ENCODE peak calls at places on chromosomes 2 and 18, in four cellular contexts. One of them, this sample, is unnamed. For H3K27me3, the result is how much of the 10 kb centered on the place peaks cover.

GRCh38 chr2:19356545-19357382 is 1.7 kb downstream of the OSR1 start:
- DNase-seq in CD4-positive, alpha-beta memory T cell: no peak
- DNase-seq in IMR-90: peak
- DNase-seq in colonic mucosa: no peak
- DNase-seq in this sample: no peak

GRCh38 chr2:97951155-97951670 is 44.5 kb downstream of the TMEM131 start:
- DNase-seq in IMR-90: peak
- DNase-seq in CD4-positive, alpha-beta memory T cell: no peak
- DNase-seq in colonic mucosa: no peak
- DNase-seq in this sample: no peak

GRCh38 chr2:26244479-26245230 is at the start of the genes HADHA and HADHB:
- DNase-seq in CD4-positive, alpha-beta memory T cell: peak
- DNase-seq in IMR-90: peak
- DNase-seq in colonic mucosa: peak
- DNase-seq in this sample: peak

GRCh38 chr2:113694438-113694837 is 62.0 kb downstream of the SLC35F5 start:
- DNase-seq in colonic mucosa: no peak
- DNase-seq in CD4-positive, alpha-beta memory T cell: no peak
- DNase-seq in IMR-90: no peak
- DNase-seq in this sample: no peak

GRCh38 chr18:36419188-36419912 is 121.8 kb downstream of the FHOD3 start:
- DNase-seq in CD4-positive, alpha-beta memory T cell: no peak
- DNase-seq in colonic mucosa: no peak
- DNase-seq in IMR-90: peak
- DNase-seq in this sample: no peak

GRCh38 chr2:190561091-190561490 is 26.6 kb upstream of the NEMP2 start:
- DNase-seq in colonic mucosa: no peak
- DNase-seq in CD4-positive, alpha-beta memory T cell: no peak
- DNase-seq in IMR-90: no peak
- DNase-seq in this sample: peak

GRCh38 chr2:128513416-128514283 is 195.0 kb upstream of the HS6ST1 start:
- DNase-seq in CD4-positive, alpha-beta memory T cell: no peak
- DNase-seq in colonic mucosa: no peak
- DNase-seq in IMR-90: no peak
- DNase-seq in this sample: no peak

GRCh38 chr2:235394278-235394828 is 99.5 kb upstream of the AGAP1 start:
- DNase-seq in colonic mucosa: no peak
- DNase-seq in CD4-positive, alpha-beta memory T cell: no peak
- DNase-seq in IMR-90: peak
- DNase-seq in this sample: no peak

DNA sequence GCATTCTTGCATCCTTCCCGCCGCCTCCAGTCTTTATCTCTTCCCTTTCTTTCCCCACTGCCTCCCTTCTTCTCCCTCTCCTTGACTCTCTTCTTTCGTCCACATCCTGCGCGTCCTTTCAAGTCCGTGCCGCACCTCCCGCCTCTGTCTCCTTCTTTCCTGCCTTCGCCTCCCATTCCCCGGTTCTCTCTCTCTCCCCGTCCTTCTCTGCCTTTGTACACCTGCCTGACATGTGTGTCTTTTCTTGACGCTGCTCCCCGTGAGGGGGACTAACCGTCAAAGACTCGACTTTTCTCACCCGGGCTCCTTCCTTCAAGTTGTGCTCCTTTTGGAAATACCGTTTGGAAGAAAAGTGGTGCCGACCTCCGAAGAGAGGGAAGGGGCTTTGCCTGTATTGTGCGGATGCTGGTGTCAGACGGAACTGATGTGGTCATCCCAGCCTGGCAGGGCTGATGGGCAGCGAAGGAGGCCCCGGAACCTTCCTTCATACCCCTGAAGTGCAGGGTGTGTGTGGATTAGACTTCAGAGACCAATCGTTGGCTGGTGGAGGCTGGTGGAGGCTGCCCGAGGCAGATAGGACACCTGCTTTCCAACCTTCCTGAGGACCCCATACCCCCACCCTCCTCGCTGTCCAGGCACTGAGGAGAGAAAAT is 898 bp downstream of the TMEM178A start:
- DNase-seq in CD4-positive, alpha-beta memory T cell: no peak
- DNase-seq in colonic mucosa: no peak
- DNase-seq in IMR-90: no peak
- DNase-seq in this sample: no peak
- H3K27me3 ChIP-seq in CD4-positive, alpha-beta memory T cell: under half
- H3K27me3 ChIP-seq in colonic mucosa: under half
- H3K27me3 ChIP-seq in IMR-90: half or more
- H3K27me3 ChIP-seq in this sample: under half

DNA sequence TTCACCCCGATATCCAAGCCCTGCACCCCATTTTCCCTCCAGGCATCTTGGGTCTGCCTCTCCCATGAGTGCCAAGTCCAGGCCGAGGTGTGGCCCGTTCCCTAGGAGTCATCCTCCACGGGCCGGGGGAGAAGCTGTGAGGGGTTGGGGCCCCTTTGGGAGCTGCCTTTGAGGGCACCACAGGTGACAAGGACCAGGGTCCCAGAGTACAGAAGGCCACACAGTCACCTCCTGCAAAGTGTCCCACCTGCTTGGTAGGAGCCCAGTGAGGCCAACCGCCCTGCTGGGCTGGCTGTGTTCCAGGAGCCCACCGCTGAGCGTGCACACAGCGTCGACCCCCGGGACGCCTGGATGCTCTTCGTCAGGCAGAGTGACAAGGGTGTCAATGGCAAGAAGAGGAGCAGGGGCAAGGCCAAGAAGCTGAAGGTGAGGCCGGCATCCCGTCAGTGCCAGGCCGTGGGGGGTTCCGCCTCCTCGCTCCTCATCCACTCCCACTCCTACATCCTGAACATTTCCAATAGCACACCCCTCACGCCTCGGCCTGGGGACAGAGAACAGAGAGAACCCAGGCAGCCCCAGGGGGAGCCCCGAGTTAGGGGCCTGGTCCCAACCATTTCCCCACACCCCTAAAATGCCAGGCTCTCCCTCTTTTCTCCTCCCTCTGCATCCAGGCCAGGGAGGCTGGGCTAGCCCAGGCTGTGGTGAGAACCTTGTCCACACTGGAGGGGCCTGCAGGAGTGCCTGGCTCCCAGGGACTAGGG is 2.7 kb downstream of the ERFE start:
- DNase-seq in CD4-positive, alpha-beta memory T cell: no peak
- DNase-seq in IMR-90: no peak
- DNase-seq in colonic mucosa: no peak
- DNase-seq in this sample: no peak
- H3K27me3 ChIP-seq in CD4-positive, alpha-beta memory T cell: under half
- H3K27me3 ChIP-seq in IMR-90: under half
- H3K27me3 ChIP-seq in colonic mucosa: under half
- H3K27me3 ChIP-seq in this sample: under half

DNA sequence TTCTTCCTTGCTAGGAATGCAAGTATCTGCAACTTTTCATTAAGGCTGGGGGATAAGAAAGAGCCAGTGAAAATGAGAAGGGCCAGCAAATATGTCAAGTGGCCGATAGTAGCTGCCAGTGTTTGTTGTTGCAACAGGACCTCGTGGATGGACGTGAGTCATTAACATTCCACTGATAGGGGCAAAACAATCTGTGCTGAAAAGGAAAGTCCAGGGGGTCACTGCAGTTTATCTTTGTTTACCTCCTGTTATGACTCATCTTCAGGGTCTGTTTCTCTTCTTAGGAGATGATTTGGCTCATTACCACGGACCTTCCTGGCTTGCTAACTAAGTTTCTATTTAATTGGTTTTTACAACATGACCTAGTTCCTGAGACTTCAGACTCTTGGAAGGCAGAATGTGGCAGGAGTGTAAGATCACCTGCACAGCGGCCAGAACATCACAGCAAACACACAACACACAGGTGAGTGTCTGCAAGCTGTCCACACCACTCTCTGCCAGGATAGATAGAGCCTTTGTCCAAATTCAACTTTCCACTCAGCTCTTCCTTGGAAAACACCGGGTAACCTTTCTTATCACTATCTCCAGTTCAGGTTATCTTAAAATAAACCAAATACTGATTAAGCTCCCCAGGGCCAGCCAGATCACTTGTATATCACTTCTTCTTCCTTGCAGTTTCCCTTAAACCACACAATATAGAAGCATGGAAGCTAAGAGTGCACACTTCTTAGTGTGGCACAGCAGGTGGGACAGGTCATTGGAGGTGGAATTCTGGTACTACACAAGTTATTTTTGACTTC is 157.5 kb upstream of the LMAN1 start:
- DNase-seq in colonic mucosa: no peak
- DNase-seq in IMR-90: peak
- DNase-seq in CD4-positive, alpha-beta memory T cell: no peak
- DNase-seq in this sample: peak
- H3K27me3 ChIP-seq in colonic mucosa: under half
- H3K27me3 ChIP-seq in IMR-90: under half
- H3K27me3 ChIP-seq in CD4-positive, alpha-beta memory T cell: under half
- H3K27me3 ChIP-seq in this sample: under half

DNA sequence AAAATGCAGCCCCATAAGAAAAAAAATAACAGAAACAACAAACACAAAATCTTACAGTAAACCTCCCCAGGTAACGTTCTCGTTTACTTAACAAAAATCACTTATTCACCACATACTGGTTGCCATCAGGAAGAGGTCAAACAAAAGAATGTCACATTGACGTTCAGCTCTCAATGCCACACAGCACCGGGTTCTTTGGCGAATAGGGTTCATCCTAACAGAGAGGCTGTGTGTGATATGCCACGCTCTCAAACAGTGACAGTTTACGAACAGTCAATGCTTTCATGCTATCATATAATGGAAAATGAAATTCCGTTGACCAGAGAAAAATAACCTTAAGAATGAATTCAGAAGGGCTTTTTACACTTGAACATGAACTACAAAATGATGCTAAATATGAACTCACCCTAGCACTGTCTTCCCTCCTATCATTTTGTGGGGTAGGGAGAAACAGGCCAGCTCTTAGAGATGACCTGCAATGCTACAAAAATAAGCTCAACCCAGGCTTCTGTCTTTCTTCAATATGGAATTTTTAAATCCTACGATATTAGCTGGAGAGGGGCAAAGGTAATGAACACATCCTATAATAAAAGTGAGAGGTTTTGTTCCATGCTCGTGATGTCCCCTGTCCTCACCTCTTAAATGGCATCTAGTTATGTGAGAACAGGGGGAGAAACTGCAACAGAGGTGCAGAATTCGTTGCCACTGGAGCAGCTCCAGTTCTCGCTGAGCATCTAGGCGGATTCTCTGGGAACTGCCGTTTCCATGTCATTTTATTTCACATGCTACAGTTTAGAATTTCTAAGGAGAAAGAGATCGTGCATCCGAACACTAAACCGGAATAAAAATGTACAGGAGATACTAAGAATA is 1.8 kb downstream of the TMEM163 start:
- DNase-seq in colonic mucosa: no peak
- DNase-seq in CD4-positive, alpha-beta memory T cell: no peak
- DNase-seq in IMR-90: no peak
- DNase-seq in this sample: no peak
- H3K27me3 ChIP-seq in colonic mucosa: under half
- H3K27me3 ChIP-seq in CD4-positive, alpha-beta memory T cell: under half
- H3K27me3 ChIP-seq in IMR-90: half or more
- H3K27me3 ChIP-seq in this sample: under half

GRCh38 chr18:44698518-44698917 is 17.8 kb downstream of the SETBP1 start:
- DNase-seq in IMR-90: no peak
- DNase-seq in colonic mucosa: no peak
- DNase-seq in CD4-positive, alpha-beta memory T cell: no peak
- DNase-seq in this sample: no peak
- H3K27me3 ChIP-seq in IMR-90: under half
- H3K27me3 ChIP-seq in colonic mucosa: under half
- H3K27me3 ChIP-seq in CD4-positive, alpha-beta memory T cell: under half
- H3K27me3 ChIP-seq in this sample: under half

DNA sequence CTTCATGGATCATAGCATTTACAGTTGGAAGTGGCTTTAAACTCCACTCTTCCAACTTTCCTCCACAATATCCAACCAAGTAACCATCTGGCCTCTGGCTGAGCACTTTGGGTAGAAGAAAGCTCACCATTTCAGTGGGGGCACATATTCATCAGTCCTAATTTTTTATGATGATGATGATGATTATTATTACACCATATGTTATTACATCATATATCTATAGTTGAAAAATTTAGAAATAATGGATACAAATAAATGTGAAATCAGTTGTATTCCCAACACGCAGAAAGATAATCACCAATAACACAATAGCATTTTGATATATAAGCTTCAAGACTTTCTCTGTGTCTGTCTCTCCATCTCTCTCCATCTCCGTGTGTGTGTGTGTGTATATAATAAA is 26.6 kb upstream of the ZCCHC2 start:
- DNase-seq in colonic mucosa: no peak
- DNase-seq in IMR-90: no peak
- DNase-seq in CD4-positive, alpha-beta memory T cell: no peak
- DNase-seq in this sample: no peak
- H3K27me3 ChIP-seq in colonic mucosa: under half
- H3K27me3 ChIP-seq in IMR-90: under half
- H3K27me3 ChIP-seq in CD4-positive, alpha-beta memory T cell: under half
- H3K27me3 ChIP-seq in this sample: under half

GRCh38 chr2:176169181-176169580 is 12.1 kb downstream of the HOXD3 start:
- DNase-seq in IMR-90: no peak
- DNase-seq in CD4-positive, alpha-beta memory T cell: no peak
- DNase-seq in colonic mucosa: no peak
- DNase-seq in this sample: no peak
- H3K27me3 ChIP-seq in IMR-90: half or more
- H3K27me3 ChIP-seq in CD4-positive, alpha-beta memory T cell: half or more
- H3K27me3 ChIP-seq in colonic mucosa: under half
- H3K27me3 ChIP-seq in this sample: under half

DNA sequence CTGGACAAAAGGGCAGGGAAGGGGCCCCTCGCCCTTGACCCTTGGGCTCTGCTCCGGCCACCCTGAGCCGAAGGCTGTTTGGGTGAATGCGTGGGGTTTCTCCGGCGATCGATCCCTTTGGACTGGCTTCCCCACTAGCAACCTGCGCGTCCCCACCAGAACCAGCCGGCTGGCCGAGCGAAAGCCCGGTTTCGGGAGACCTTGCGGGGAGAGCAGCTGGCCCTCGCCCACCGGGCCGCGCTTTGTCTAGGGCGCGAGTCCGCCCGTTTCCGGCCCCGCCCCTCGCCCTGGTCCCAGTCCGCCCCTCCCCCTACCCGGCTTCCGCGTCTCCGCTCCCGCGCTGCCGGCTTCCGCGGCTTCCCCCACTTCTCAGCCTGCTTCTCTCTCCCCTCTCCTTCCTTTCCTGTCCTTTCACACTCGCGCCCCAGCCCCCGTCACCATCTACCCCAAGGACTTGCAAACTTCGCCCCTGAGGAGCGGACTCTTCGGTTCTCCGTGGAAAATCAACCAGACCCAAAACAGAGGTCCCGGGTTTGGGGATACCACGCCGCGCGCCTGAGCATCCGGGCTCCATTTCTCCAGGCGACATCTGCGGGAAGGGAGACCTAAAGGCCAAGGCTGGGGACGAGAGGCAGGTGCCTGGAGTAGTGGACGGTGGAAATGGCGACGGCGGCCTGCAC is 48.0 kb upstream of the ATP6V1B1 start:
- DNase-seq in CD4-positive, alpha-beta memory T cell: no peak
- DNase-seq in IMR-90: no peak
- DNase-seq in colonic mucosa: peak
- DNase-seq in this sample: peak
- H3K27me3 ChIP-seq in CD4-positive, alpha-beta memory T cell: half or more
- H3K27me3 ChIP-seq in IMR-90: half or more
- H3K27me3 ChIP-seq in colonic mucosa: half or more
- H3K27me3 ChIP-seq in this sample: under half

GRCh38 chr18:31983020-31983419 is 35.6 kb upstream of the RNF125 start:
- DNase-seq in IMR-90: no peak
- DNase-seq in colonic mucosa: peak
- DNase-seq in CD4-positive, alpha-beta memory T cell: no peak
- DNase-seq in this sample: peak
- H3K27me3 ChIP-seq in IMR-90: under half
- H3K27me3 ChIP-seq in colonic mucosa: under half
- H3K27me3 ChIP-seq in CD4-positive, alpha-beta memory T cell: under half
- H3K27me3 ChIP-seq in this sample: under half

GRCh38 chr2:9422321-9423099 is 818 bp downstream of the ITGB1BP1 start:
- DNase-seq in IMR-90: peak
- DNase-seq in colonic mucosa: peak
- DNase-seq in CD4-positive, alpha-beta memory T cell: peak
- DNase-seq in this sample: peak
- H3K27me3 ChIP-seq in IMR-90: under half
- H3K27me3 ChIP-seq in colonic mucosa: under half
- H3K27me3 ChIP-seq in CD4-positive, alpha-beta memory T cell: under half
- H3K27me3 ChIP-seq in this sample: under half

This sample was measured in small intestine.